ENCODE peak calls at places on chromosomes 2 and 18, in four cellular contexts. K is HuH-7.5, T is H4, F is EH. W is an unnamed sample.

GRCh38 chr2:51919395-51919794 is 887.5 kb upstream of the NRXN1 start:
- DNase-seq in K (no peak), T (no peak), F (no peak), W (peak)

GRCh38 chr2:152336854-152337510 is 2.0 kb downstream of the FMNL2 start:
- DNase-seq in T (peak), F (peak), K (no peak), W (peak)

GRCh38 chr2:50492452-50492851 is 539.5 kb downstream of the NRXN1 start:
- DNase-seq in T (peak), F (peak), K (peak), W (peak)

GRCh38 chr2:130808482-130809268 is 28.0 kb upstream of the ARHGEF4 start:
- DNase-seq in K (no peak), F (peak), T (peak), W (peak)

GRCh38 chr2:160294339-160294803 is 94.3 kb upstream of the ITGB6 start:
- DNase-seq in F (peak), K (no peak), T (peak), W (no peak)

GRCh38 chr2:174138161-174138560 is 110.2 kb downstream of the OLA1 start:
- DNase-seq in F (no peak), T (no peak), K (no peak), W (no peak)

GRCh38 chr2:20222769-20223344 is 2.1 kb downstream of the SDC1 start:
- DNase-seq in F (no peak), K (no peak), T (no peak), W (no peak)

GRCh38 chr2:23566236-23567142 is 181.5 kb downstream of the KLHL29 start:
- DNase-seq in F (peak), T (no peak), K (peak), W (no peak)

GRCh38 chr2:213188971-213189899 is 37.8 kb upstream of the IKZF2 start:
- DNase-seq in T (peak), F (peak), K (no peak), W (no peak)

GRCh38 chr2:150063432-150063889 is 424.0 kb downstream of the RND3 start:
- DNase-seq in T (no peak), F (peak), K (no peak), W (no peak)

GRCh38 chr2:130135692-130136541 is 6.9 kb upstream of the POTEF start:
- DNase-seq in K (no peak), F (no peak), T (no peak), W (no peak)

GRCh38 chr2:175855236-175855635 is 146.8 kb downstream of the LNPK start:
- DNase-seq in K (no peak), F (no peak), T (no peak), W (no peak)

GRCh38 chr2:96249654-96250053 is 16.1 kb downstream of the TMEM127 start:
- DNase-seq in T (no peak), F (peak), K (no peak), W (no peak)

GRCh38 chr2:168245074-168245825 is 2.1 kb downstream of the STK39 start:
- DNase-seq in K (no peak), F (peak), T (no peak), W (no peak)

GRCh38 chr18:48813833-48814489 is 136.8 kb downstream of the SMAD7 start:
- DNase-seq in T (no peak), K (no peak), F (no peak), W (no peak)

GRCh38 chr2:46008082-46008870 is 288.9 kb upstream of the EPAS1 start:
- DNase-seq in T (peak), K (no peak), F (peak), W (no peak)

GRCh38 chr2:20061940-20062339 is 10.5 kb upstream of the LAPTM4A start:
- DNase-seq in F (no peak), K (no peak), T (no peak), W (no peak)